ENCODE peak calls at places on chromosomes 7 and 10, in seven cellular contexts. I is M059J, D is fibroblast of pulmonary artery, X is prostate gland, Y is GM23248, W is aorta, C is mucosa of gallbladder. M is an unnamed sample.
A peak's percentile ranks its signal among the peaks of the same experiment; 100 is the strongest.

GRCh38 chr10:111078505-111079185 is 1.8 kb downstream of the ADRA2A start:
- DNase-seq in W (no peak), I (no peak), D (no peak), Y (peak; percentile 37), X (no peak), C (no peak), M (no peak)

GRCh38 chr7:137992042-137992737 is 9.7 kb downstream of the CREB3L2 start:
- DNase-seq in I (peak; percentile 66), Y (peak; percentile 85), W (no peak), D (peak; percentile 94), C (no peak), X (no peak), M (no peak)

GRCh38 chr10:73553316-73553715 is 37.8 kb downstream of the USP54 start:
- DNase-seq in D (no peak), Y (no peak), C (no peak), I (no peak), X (peak; percentile 39), W (no peak), M (peak; percentile 29)

GRCh38 chr10:29372920-29373319 is 84.0 kb downstream of the LYZL1 start:
- DNase-seq in Y (no peak), W (no peak), X (no peak), D (no peak), C (no peak), I (no peak), M (no peak)

GRCh38 chr10:24242562-24242961 is 33.6 kb downstream of the KIAA1217 start:
- DNase-seq in I (no peak), W (no peak), D (no peak), Y (no peak), X (no peak), C (no peak), M (no peak)

GRCh38 chr10:127444155-127444554 is 105.0 kb upstream of the NPS start:
- DNase-seq in I (no peak), Y (no peak), X (no peak), D (no peak), W (no peak), C (no peak), M (no peak)

GRCh38 chr7:25815711-25816110 is 336.3 kb upstream of the NFE2L3 start:
- DNase-seq in X (no peak), W (no peak), I (no peak), D (no peak), C (no peak), Y (no peak), M (no peak)

GRCh38 chr10:15791816-15792524 is 68.3 kb downstream of the MINDY3 start:
- DNase-seq in X (no peak), C (no peak), I (peak; percentile 24), Y (peak; percentile 61), D (peak; percentile 61), W (peak; percentile 53), M (no peak)

GRCh38 chr7:66321283-66321682 is 116.1 kb downstream of the TPST1 start:
- DNase-seq in W (no peak), I (peak; percentile 24), Y (no peak), C (peak; percentile 33), D (no peak), X (peak; percentile 16), M (no peak)

GRCh38 chr10:58157076-58157766 is 110.5 kb downstream of the IPMK start:
- DNase-seq in D (peak; percentile 100), Y (peak; percentile 99), I (peak; percentile 98), X (no peak), W (peak; percentile 56), C (no peak), M (no peak)

GRCh38 chr10:62610649-62611229 is 193.8 kb upstream of the ADO start:
- DNase-seq in C (peak; percentile 28), I (peak; percentile 57), X (no peak), W (no peak), Y (peak; percentile 68), D (peak; percentile 66), M (peak; percentile 65)

GRCh38 chr7:23852135-23852534 is 142.1 kb downstream of the STK31 start:
- DNase-seq in C (no peak), X (no peak), I (peak; percentile 22), Y (no peak), D (peak; percentile 10), W (no peak), M (no peak)

GRCh38 chr10:95257849-95258248 is 33.0 kb downstream of the PDLIM1 start:
- DNase-seq in X (no peak), D (no peak), I (no peak), C (no peak), W (no peak), Y (no peak), M (no peak)

GRCh38 chr7:99473315-99473596 is 566 bp downstream of the ZNF789 start:
- DNase-seq in I (peak; percentile 78), Y (peak; percentile 79), X (peak; percentile 41), W (peak; percentile 40), D (peak; percentile 80), C (peak; percentile 28), M (no peak)

GRCh38 chr7:135845415-135846075 is 96.9 kb upstream of the FAM180A start:
- DNase-seq in C (no peak), I (no peak), X (no peak), Y (peak; percentile 25), W (no peak), D (peak; percentile 14), M (no peak)

GRCh38 chr7:29359480-29360093 is 165.0 kb downstream of the CHN2 start:
- DNase-seq in D (no peak), I (no peak), W (no peak), Y (peak; percentile 11), C (no peak), X (no peak), M (no peak)

GRCh38 chr7:69553190-69553589 is 45.1 kb upstream of the AUTS2 start:
- DNase-seq in W (no peak), X (no peak), C (no peak), D (no peak), Y (no peak), I (no peak), M (no peak)

GRCh38 chr10:74011762-74012161 is 13.8 kb downstream of the VCL start:
- DNase-seq in Y (peak; percentile 95), C (no peak), X (no peak), D (peak; percentile 93), I (peak; percentile 94), W (no peak), M (no peak)